ENCODE peak calls at places on chromosomes 16 and 17, in five cellular contexts. C, R, I, H and V are unnamed samples.

GRCh38 chr17:81452551-81452950 is 57.3 kb downstream of the BAHCC1 start:
- DNase-seq in C (no peak), R (no peak), I (no peak), H (no peak), V (no peak)

GRCh38 chr17:2034806-2035548 is 5.0 kb downstream of the DPH1 start:
- DNase-seq in C (no peak), R (no peak), I (peak; percentile 68), H (no peak), V (no peak)

GRCh38 chr17:43900183-43900857 is 7.0 kb downstream of the MPP2 start:
- DNase-seq in C (peak; percentile 89), R (peak; percentile 78), I (peak; percentile 70), H (peak; percentile 64), V (peak; percentile 66)

GRCh38 chr16:12578001-12578400 is 225.7 kb downstream of the CPPED1 start:
- DNase-seq in C (no peak), R (no peak), I (no peak), H (no peak), V (no peak)

GRCh38 chr17:32870027-32870670 is 6.8 kb downstream of the MYO1D start:
- DNase-seq in C (no peak), R (no peak), I (peak; percentile 47), H (no peak), V (no peak)

GRCh38 chr17:81322271-81323082 is 27.4 kb upstream of the SLC38A10 start:
- DNase-seq in C (no peak), R (no peak), I (no peak), H (peak; percentile 34), V (no peak)

GRCh38 chr17:31273511-31273910 is 23.5 kb downstream of the OMG start:
- DNase-seq in C (no peak), R (no peak), I (no peak), H (no peak), V (no peak)

GRCh38 chr17:65759532-65759931 is 198.1 kb upstream of the AXIN2 start:
- DNase-seq in C (no peak), R (no peak), I (no peak), H (no peak), V (no peak)

GRCh38 chr16:11619327-11619851 is 32.7 kb upstream of the LITAF start:
- DNase-seq in C (no peak), R (peak; percentile 68), I (no peak), H (no peak), V (peak; percentile 33)

GRCh38 chr16:64153718-64154117 is 968.1 kb downstream of the CDH11 start:
- DNase-seq in C (no peak), R (no peak), I (peak; percentile 66), H (no peak), V (no peak)

GRCh38 chr16:10510279-10510678 is 70.1 kb downstream of the EMP2 start:
- DNase-seq in C (no peak), R (no peak), I (no peak), H (no peak), V (no peak)

GRCh38 chr17:57085448-57086068 is 512 bp downstream of the AKAP1 start:
- DNase-seq in C (peak; percentile 67), R (peak; percentile 80), I (peak; percentile 50), H (peak; percentile 44), V (peak; percentile 56)

GRCh38 chr17:66661411-66661843 is 173.5 kb upstream of the CACNG5 start:
- DNase-seq in C (no peak), R (no peak), I (peak; percentile 51), H (no peak), V (no peak)

GRCh38 chr17:77701996-77702395 is 256.5 kb upstream of the TNRC6C start:
- DNase-seq in C (no peak), R (no peak), I (no peak), H (no peak), V (no peak)

GRCh38 chr16:11497329-11497805 is 89.4 kb downstream of the LITAF start:
- DNase-seq in C (peak; percentile 93), R (no peak), I (peak; percentile 51), H (no peak), V (peak; percentile 97)

GRCh38 chr17:57350266-57350665 is 93.9 kb downstream of the MSI2 start:
- DNase-seq in C (peak; percentile 37), R (no peak), I (no peak), H (no peak), V (no peak)

GRCh38 chr16:71846443-71846842 is 667 bp downstream of the ATXN1L start:
- DNase-seq in C (no peak), R (peak; percentile 41), I (no peak), H (no peak), V (no peak)

GRCh38 chr17:36647598-36647997 is 46.2 kb downstream of the MRM1 start:
- DNase-seq in C (no peak), R (no peak), I (no peak), H (no peak), V (no peak)

GRCh38 chr16:18792836-18793433 is 2.8 kb upstream of the RPS15A start:
- DNase-seq in C (no peak), R (no peak), I (no peak), H (no peak), V (no peak)

GRCh38 chr16:78705694-78706093 is 606.2 kb downstream of the WWOX start:
- DNase-seq in C (no peak), R (no peak), I (no peak), H (no peak), V (no peak)

GRCh38 chr17:80979547-80980378 is 11.9 kb upstream of the CHMP6 start:
- DNase-seq in C (no peak), R (no peak), I (no peak), H (no peak), V (no peak)

GRCh38 chr17:3818786-3819185 is 17.8 kb upstream of the ITGAE start:
- DNase-seq in C (no peak), R (no peak), I (no peak), H (no peak), V (peak; percentile 55)

GRCh38 chr17:79942011-79942405 is 93.7 kb downstream of the TBC1D16 start:
- DNase-seq in C (no peak), R (peak; percentile 10), I (no peak), H (no peak), V (no peak)

GRCh38 chr16:50598256-50598894 is 50.2 kb downstream of the NKD1 start:
- DNase-seq in C (no peak), R (no peak), I (no peak), H (no peak), V (no peak)

GRCh38 chr16:67967183-67967955 is 1.1 kb downstream of the SLC12A4 start:
- DNase-seq in C (no peak), R (no peak), I (peak; percentile 30), H (no peak), V (no peak)

GRCh38 chr17:41797377-41797776 is 10.9 kb upstream of the JUP start:
- DNase-seq in C (no peak), R (no peak), I (no peak), H (no peak), V (no peak)

GRCh38 chr17:75457047-75457654 is 716 bp downstream of the TMEM94 start:
- DNase-seq in C (peak; percentile 51), R (no peak), I (no peak), H (no peak), V (no peak)

GRCh38 chr17:42050360-42051012 is at the start of gene C17orf113:
- DNase-seq in C (peak; percentile 45), R (peak; percentile 70), I (peak; percentile 27), H (peak; percentile 26), V (peak; percentile 35)